ENCODE peak calls at places on chromosomes 11 and 22, in six cellular contexts. F is activated T-helper 1 cell treated with anti-CD3 and anti-CD28 coated beads, Interleukin-12 subunit alpha, Interleukin-12 subunit beta, Interleukin-2, Interleukin-4 antibody, amounts not matched to agents 30 ng/mL and 10 ng/mL and 1 ng/mL, durations not matched to agents 14 hours and 24 hours and 36 hours; W is choroid plexus epithelial cell; T is NAMALWA; B is upper lobe of right lung; G is HTR-8/SVneo. V is an unnamed sample.

GRCh38 chr22:48954781-48955311 is 872.8 kb downstream of the BRD1 start:
- DNase-seq in F (no peak), W (no peak), T (no peak), B (peak), G (no peak), V (no peak)

GRCh38 chr11:3866206-3866605 is 10.7 kb downstream of the STIM1 start:
- DNase-seq in F (no peak), W (no peak), T (peak), B (peak), G (no peak), V (no peak)

GRCh38 chr11:78351193-78351592 is 66.4 kb downstream of the GAB2 start:
- DNase-seq in F (no peak), W (no peak), T (no peak), B (no peak), G (no peak), V (peak)

GRCh38 chr11:70281114-70281729 is 10.7 kb downstream of the PPFIA1 start:
- DNase-seq in F (no peak), W (peak), T (no peak), B (no peak), G (no peak), V (no peak)

GRCh38 chr22:35873426-35873825 is 155.2 kb downstream of the RBFOX2 start:
- DNase-seq in F (no peak), W (no peak), T (no peak), B (no peak), G (no peak), V (no peak)

GRCh38 chr11:76238551-76238950 is 32.2 kb upstream of the WNT11 start:
- DNase-seq in F (no peak), W (no peak), T (no peak), B (no peak), G (no peak), V (no peak)

GRCh38 chr11:67271548-67272284 is 5.4 kb downstream of the GRK2 start:
- DNase-seq in F (peak), W (no peak), T (peak), B (peak), G (no peak), V (no peak)

GRCh38 chr22:47125603-47126002 is 363.2 kb downstream of the TBC1D22A start:
- DNase-seq in F (no peak), W (no peak), T (peak), B (peak), G (no peak), V (no peak)

GRCh38 chr11:73218106-73218829 is at the start of gene P2RY2:
- DNase-seq in F (peak), W (peak), T (no peak), B (peak), G (no peak), V (peak)

GRCh38 chr22:25845985-25846745 is 104.2 kb downstream of the MYO18B start:
- DNase-seq in F (no peak), W (no peak), T (no peak), B (no peak), G (no peak), V (no peak)

GRCh38 chr22:47333625-47334024 is 571.2 kb downstream of the TBC1D22A start:
- DNase-seq in F (no peak), W (peak), T (no peak), B (no peak), G (no peak), V (no peak)

GRCh38 chr11:65718964-65719492 is 1.6 kb downstream of the RNASEH2C start:
- DNase-seq in F (no peak), W (peak), T (no peak), B (no peak), G (no peak), V (no peak)

GRCh38 chr22:42920101-42920820 is 63.2 kb upstream of the ARFGAP3 start:
- DNase-seq in F (no peak), W (peak), T (no peak), B (peak), G (no peak), V (no peak)

GRCh38 chr11:110955797-110956196 is 243.6 kb upstream of the ARHGAP20 start:
- DNase-seq in F (no peak), W (peak), T (no peak), B (no peak), G (no peak), V (no peak)

GRCh38 chr22:46121079-46121478 is 29.2 kb upstream of the PPARA start:
- DNase-seq in F (no peak), W (no peak), T (no peak), B (no peak), G (no peak), V (no peak)

GRCh38 chr22:38696606-38697005 is 4.1 kb downstream of the JOSD1 start:
- DNase-seq in F (no peak), W (peak), T (no peak), B (no peak), G (no peak), V (no peak)

GRCh38 chr11:9719949-9720646 is 56.2 kb downstream of the SWAP70 start:
- DNase-seq in F (no peak), W (no peak), T (peak), B (no peak), G (no peak), V (no peak)

GRCh38 chr22:25645964-25646363 is 81.5 kb downstream of the GRK3 start:
- DNase-seq in F (no peak), W (no peak), T (no peak), B (no peak), G (no peak), V (no peak)

GRCh38 chr11:1131033-1131911 is 26.5 kb upstream of the MUC5AC start:
- DNase-seq in F (no peak), W (no peak), T (no peak), B (no peak), G (no peak), V (peak)

GRCh38 chr11:4642043-4642442 is 1.7 kb upstream of the OR51E1 start:
- DNase-seq in F (no peak), W (no peak), T (no peak), B (no peak), G (no peak), V (no peak)

GRCh38 chr11:69832561-69833413 is 13.6 kb upstream of the FGF3 start:
- DNase-seq in F (no peak), W (no peak), T (no peak), B (peak), G (no peak), V (no peak)

GRCh38 chr11:8870461-8871282 is 40.3 kb upstream of the AKIP1 start:
- DNase-seq in F (no peak), W (peak), T (no peak), B (peak), G (peak), V (peak)

GRCh38 chr11:67665537-67666302 is 8.7 kb downstream of the ALDH3B2 start:
- DNase-seq in F (no peak), W (no peak), T (no peak), B (peak), G (no peak), V (peak)

GRCh38 chr22:27829620-27830019 is 28.1 kb upstream of the MN1 start:
- DNase-seq in F (no peak), W (peak), T (no peak), B (no peak), G (no peak), V (no peak)